ENCODE peak calls at places on chromosome 15, in seven cellular contexts. R is cardiac fibroblast, V is thoracic aorta, A is astrocyte, W is foreskin fibroblast, I is fibroblast of mammary gland, K is HCT116. S is an unnamed sample.

GRCh38 chr15:64635486-64635815 is 139.9 kb downstream of the RBPMS2 start:
- DNase-seq in R (peak; percentile 92), V (no peak), A (peak; percentile 86), W (peak; percentile 59), I (peak; percentile 79), K (no peak), S (peak; percentile 84)

GRCh38 chr15:78313383-78313782 is 14.0 kb upstream of the SKIC8 start:
- DNase-seq in R (no peak), V (no peak), A (no peak), W (no peak), I (no peak), K (no peak), S (no peak)

GRCh38 chr15:33852570-33852969 is 115.7 kb upstream of the CHRM5 start:
- DNase-seq in R (peak; percentile 76), V (no peak), A (peak; percentile 82), W (peak; percentile 37), I (peak; percentile 65), K (no peak), S (no peak)

GRCh38 chr15:57551717-57552677 is 39.7 kb upstream of the MYZAP start:
- DNase-seq in R (peak; percentile 90), V (no peak), A (peak; percentile 82), W (peak; percentile 43), I (peak; percentile 32), K (peak; percentile 27), S (peak; percentile 73)

GRCh38 chr15:78177447-78177873 is 28.3 kb downstream of the IDH3A start:
- DNase-seq in R (peak; percentile 31), V (no peak), A (no peak), W (peak; percentile 10), I (peak; percentile 10), K (peak; percentile 13), S (no peak)

GRCh38 chr15:95996494-95996893 is 334.0 kb upstream of the NR2F2 start:
- DNase-seq in R (no peak), V (no peak), A (peak; percentile 69), W (no peak), I (peak; percentile 39), K (no peak), S (no peak)

GRCh38 chr15:63474810-63475316 is 29.5 kb upstream of the USP3 start:
- DNase-seq in R (no peak), V (no peak), A (peak; percentile 17), W (no peak), I (peak; percentile 25), K (no peak), S (no peak)

GRCh38 chr15:38226867-38227266 is 25.8 kb upstream of the SPRED1 start:
- DNase-seq in R (peak; percentile 76), V (no peak), A (peak; percentile 87), W (peak; percentile 86), I (peak; percentile 91), K (peak; percentile 85), S (peak; percentile 91)

GRCh38 chr15:66472176-66472999 is 25.2 kb downstream of the SNAPC5 start:
- DNase-seq in R (peak; percentile 54), V (no peak), A (peak; percentile 26), W (no peak), I (peak; percentile 36), K (no peak), S (no peak)

GRCh38 chr15:70196314-70197291 is 98.9 kb upstream of the TLE3 start:
- DNase-seq in R (peak; percentile 91), V (no peak), A (peak; percentile 99), W (no peak), I (peak; percentile 73), K (no peak), S (peak; percentile 34)

GRCh38 chr15:67914537-67915373 is 74.9 kb upstream of the RNU6-1 start:
- DNase-seq in R (peak; percentile 74), V (peak; percentile 19), A (peak; percentile 13), W (no peak), I (no peak), K (no peak), S (peak; percentile 42)

GRCh38 chr15:52114656-52115055 is 2.1 kb upstream of the BCL2L10 start:
- DNase-seq in R (no peak), V (no peak), A (no peak), W (no peak), I (no peak), K (no peak), S (no peak)

GRCh38 chr15:77070180-77070499 is 769 bp downstream of the TSPAN3 start:
- DNase-seq in R (no peak), V (no peak), A (no peak), W (no peak), I (no peak), K (no peak), S (no peak)

GRCh38 chr15:66294157-66294931 is 976 bp downstream of the DIS3L start:
- DNase-seq in R (peak; percentile 81), V (no peak), A (peak; percentile 75), W (peak; percentile 66), I (peak; percentile 59), K (no peak), S (peak; percentile 67)

GRCh38 chr15:67089218-67090193 is 24.1 kb downstream of the SMAD3 start:
- DNase-seq in R (peak; percentile 59), V (no peak), A (no peak), W (no peak), I (peak; percentile 84), K (no peak), S (no peak)

GRCh38 chr15:68517285-68517711 is 61.5 kb upstream of the CORO2B start:
- DNase-seq in R (no peak), V (no peak), A (peak; percentile 68), W (no peak), I (no peak), K (no peak), S (no peak)

GRCh38 chr15:43251863-43252241 is 14.9 kb downstream of the TGM5 start:
- DNase-seq in R (no peak), V (no peak), A (no peak), W (no peak), I (no peak), K (no peak), S (no peak)

GRCh38 chr15:24054547-24055245 is 367.6 kb upstream of the NDN start:
- DNase-seq in R (peak; percentile 2), V (no peak), A (no peak), W (no peak), I (no peak), K (no peak), S (no peak)

GRCh38 chr15:55279746-55280351 is 9.8 kb downstream of the RAB27A start:
- DNase-seq in R (peak; percentile 67), V (no peak), A (peak; percentile 95), W (peak; percentile 87), I (peak; percentile 98), K (peak; percentile 65), S (no peak)

GRCh38 chr15:31279221-31280036 is 47.2 kb upstream of the KLF13 start:
- DNase-seq in R (no peak), V (no peak), A (no peak), W (no peak), I (no peak), K (no peak), S (no peak)

GRCh38 chr15:34374816-34375215 is 7.8 kb upstream of the LPCAT4 start:
- DNase-seq in R (no peak), V (no peak), A (no peak), W (no peak), I (no peak), K (no peak), S (no peak)

DNA sequence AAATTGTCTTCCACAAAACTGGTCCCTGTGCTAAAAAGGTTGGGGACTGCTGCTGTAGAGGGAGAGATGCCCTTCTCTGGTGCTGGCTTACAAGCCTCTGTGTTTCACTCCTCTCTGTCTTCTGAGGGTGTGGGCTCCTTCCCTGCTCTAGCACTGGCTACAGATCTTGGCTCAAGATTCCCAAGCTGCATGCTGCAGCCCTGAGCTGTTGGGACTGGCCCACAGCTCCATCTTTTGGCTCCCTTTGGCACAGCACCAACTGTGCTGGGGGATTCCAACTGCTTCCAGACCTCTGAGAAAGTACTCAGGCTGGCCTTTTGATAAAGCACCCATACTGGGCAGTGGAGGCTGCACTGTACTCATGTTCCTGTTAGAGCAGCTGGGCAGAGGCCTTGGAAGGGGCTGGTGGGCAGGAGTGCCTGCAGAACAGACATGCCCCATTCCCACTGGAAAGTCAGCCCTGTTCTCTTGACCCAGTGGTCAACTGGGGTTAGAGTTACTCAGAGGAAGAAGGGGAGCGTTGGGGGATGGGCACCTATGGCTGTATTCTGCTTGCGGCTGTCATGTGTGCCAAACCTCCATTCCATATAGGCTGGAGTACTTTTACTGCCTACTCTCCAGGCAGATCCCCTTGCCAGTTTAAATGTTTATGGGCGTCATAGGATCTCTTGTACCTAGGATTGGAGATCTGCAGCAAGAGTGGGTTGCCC is 55.7 kb downstream of the GALK2 start:
- DNase-seq in R (peak; percentile 72), V (no peak), A (peak; percentile 20), W (no peak), I (peak; percentile 31), K (peak; percentile 15), S (no peak)
- TF ChIP-seq CTCF in R (no peak), V (no peak), A (no peak), W (peak; percentile 10), I (no peak), K (peak; percentile 42), S (peak; percentile 38)

GRCh38 chr15:75107905-75108838 is 84.8 kb downstream of the PPCDC start:
- DNase-seq in R (peak; percentile 76), V (no peak), A (peak; percentile 92), W (peak; percentile 83), I (peak; percentile 98), K (peak; percentile 56), S (peak; percentile 39)

GRCh38 chr15:75109731-75110130 is 86.3 kb downstream of the PPCDC start:
- DNase-seq in R (no peak), V (no peak), A (no peak), W (no peak), I (no peak), K (no peak), S (no peak)

GRCh38 chr15:75104804-75105557 is 81.6 kb downstream of the PPCDC start:
- DNase-seq in R (peak; percentile 93), V (no peak), A (peak; percentile 91), W (peak; percentile 90), I (peak; percentile 96), K (peak; percentile 88), S (peak; percentile 41)

GRCh38 chr15:75109021-75109690 is 85.8 kb downstream of the PPCDC start:
- DNase-seq in R (no peak), V (no peak), A (no peak), W (no peak), I (no peak), K (no peak), S (no peak)

GRCh38 chr15:75107509-75107904 is 84.1 kb downstream of the PPCDC start:
- DNase-seq in R (no peak), V (no peak), A (no peak), W (no peak), I (no peak), K (no peak), S (no peak)
- H3K4me3 ChIP-seq in R (no peak overlapping the region), V (no peak overlapping the region), A (no peak overlapping the region), W (no peak overlapping the region), I (no peak overlapping the region), K (no peak overlapping the region), S (no peak overlapping the region)

DNA sequence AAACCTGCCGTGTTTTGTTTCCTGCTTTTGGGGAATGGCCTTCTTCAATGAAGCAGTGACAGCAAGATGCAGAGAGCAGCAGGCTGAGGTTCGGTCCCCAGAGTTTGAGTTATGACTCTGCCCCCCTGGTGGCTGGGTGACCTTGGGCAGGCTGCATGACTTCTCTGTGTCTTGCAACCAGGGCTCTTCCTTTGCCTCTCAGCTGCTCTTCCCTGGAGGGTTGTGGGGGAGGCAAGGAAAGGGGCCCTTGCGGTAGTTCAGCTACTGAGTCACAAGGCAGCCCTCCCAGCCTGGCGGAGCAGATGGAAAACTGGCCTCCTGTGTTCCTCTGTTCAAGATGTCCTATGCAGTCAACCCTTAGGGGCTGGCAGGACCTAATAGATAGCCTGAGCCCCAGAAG is 17.1 kb downstream of the CTXND1 start:
- DNase-seq in R (peak; percentile 50), V (no peak), A (no peak), W (no peak), I (peak; percentile 48), K (peak; percentile 40), S (no peak)
- TF ChIP-seq CTCF in R (peak; percentile 70), V (peak; percentile 35), A (peak; percentile 8), W (peak; percentile 43), I (peak; percentile 56), K (peak; percentile 70), S (peak; percentile 63)

GRCh38 chr15:100889359-100890058 is 9.9 kb downstream of the ALDH1A3 start:
- DNase-seq in R (peak; percentile 87), V (no peak), A (peak; percentile 75), W (peak; percentile 86), I (peak; percentile 88), K (no peak), S (no peak)
- H3K4me3 ChIP-seq in R (no peak overlapping the region), V (peak overlapping the region; percentile 49), A (no peak overlapping the region), W (peak overlapping the region; percentile 22), I (no peak overlapping the region), K (no peak overlapping the region), S (no peak overlapping the region)

S was measured in retinal pigment epithelial cell.